ENCODE peak calls at places on chromosome 1, in ten cellular contexts. D is dermis blood vessel endothelial cell, E is tibial artery, B is KG1, M is transverse colon, H is anterior cingulate cortex, R is EL, Z is sigmoid colon, W is Ammon's horn, N is substantia nigra. P is an unnamed sample.

GRCh38 chr1:3038571-3039181 is 17.4 kb downstream of the ACTRT2 start:
- DNase-seq in D (no peak), E (no peak), B (no peak), M (no peak), H (no peak), R (no peak), Z (peak), W (no peak), N (no peak), P (no peak)

GRCh38 chr1:171245458-171246064 is 2.7 kb upstream of the FMO1 start:
- DNase-seq in D (peak), E (no peak), B (no peak), M (peak), H (no peak), R (peak), Z (no peak), W (peak), N (no peak), P (peak)

GRCh38 chr1:231241751-231242150 is 739 bp downstream of the GNPAT start:
- DNase-seq in D (peak), E (no peak), B (no peak), M (peak), H (no peak), R (peak), Z (no peak), W (peak), N (no peak), P (no peak)

GRCh38 chr1:1359316-1359667 is 937 bp upstream of the MXRA8 start:
- DNase-seq in D (no peak), E (no peak), B (no peak), M (no peak), H (no peak), R (peak), Z (no peak), W (no peak), N (no peak), P (no peak)

GRCh38 chr1:19799233-19799876 is 361 bp downstream of the TMCO4 start:
- DNase-seq in D (peak), E (peak), B (no peak), M (peak), H (no peak), R (peak), Z (peak), W (peak), N (no peak), P (peak)

GRCh38 chr1:117611894-117612481 is 6.1 kb downstream of the TENT5C start:
- DNase-seq in D (no peak), E (no peak), B (no peak), M (no peak), H (no peak), R (peak), Z (no peak), W (no peak), N (no peak), P (no peak)

GRCh38 chr1:87410771-87411170 is 82.1 kb downstream of the LMO4 start:
- DNase-seq in D (no peak), E (no peak), B (no peak), M (peak), H (peak), R (peak), Z (peak), W (peak), N (peak), P (no peak)

GRCh38 chr1:106926748-106927582 is 129.5 kb upstream of the PRMT6 start:
- DNase-seq in D (peak), E (no peak), B (no peak), M (no peak), H (no peak), R (peak), Z (no peak), W (no peak), N (no peak), P (no peak)

GRCh38 chr1:198179556-198179981 is 22.8 kb downstream of the NEK7 start:
- DNase-seq in D (no peak), E (no peak), B (peak), M (no peak), H (no peak), R (peak), Z (no peak), W (no peak), N (no peak), P (no peak)

GRCh38 chr1:59061876-59062275 is 235.0 kb upstream of the FGGY start:
- DNase-seq in D (peak), E (peak), B (no peak), M (peak), H (no peak), R (peak), Z (peak), W (peak), N (no peak), P (peak)

GRCh38 chr1:223824712-223825111 is 21.0 kb downstream of the TP53BP2 start:
- DNase-seq in D (no peak), E (no peak), B (no peak), M (no peak), H (no peak), R (no peak), Z (no peak), W (no peak), N (no peak), P (no peak)